ENCODE peak calls at places on chromosomes 16 and 17, in eight cellular contexts. N, H, U, D, A, S, B and M are unnamed samples.

GRCh38 chr17:64786337-64786736 is 124.2 kb upstream of the SMURF2 start:
- DNase-seq in B (no peak), A (no peak), D (no peak), S (no peak), H (no peak), U (no peak), N (no peak), M (peak)

GRCh38 chr16:4624827-4625616 is 396 bp downstream of the MGRN1 start:
- DNase-seq in B (peak), D (peak), N (peak), S (peak), A (peak), H (no peak), U (peak), M (peak)

GRCh38 chr17:61555127-61555531 is 35.9 kb downstream of the NACA2 start:
- DNase-seq in N (no peak), S (no peak), H (no peak), U (no peak), B (no peak), A (no peak), D (no peak), M (no peak)

GRCh38 chr17:63476494-63476856 is 386 bp upstream of the ACE start:
- DNase-seq in U (no peak), H (no peak), A (no peak), B (no peak), S (no peak), D (no peak), N (no peak), M (no peak)

GRCh38 chr16:733382-734207 is 6.7 kb downstream of the HAGHL start:
- DNase-seq in D (peak), H (peak), U (no peak), A (no peak), N (no peak), S (no peak), B (no peak), M (no peak)

GRCh38 chr17:21459536-21459935 is 83.4 kb downstream of the KCNJ12 start:
- DNase-seq in D (no peak), U (no peak), B (no peak), N (no peak), S (no peak), H (no peak), A (no peak), M (no peak)

GRCh38 chr17:21674242-21674731 is 18.0 kb upstream of the KCNJ18 start:
- DNase-seq in U (no peak), D (no peak), A (no peak), N (no peak), H (no peak), S (no peak), B (no peak), M (no peak)

GRCh38 chr16:15765880-15766279 is 90.9 kb downstream of the MYH11 start:
- DNase-seq in B (no peak), N (no peak), A (no peak), D (peak), S (peak), U (no peak), H (peak), M (peak)

GRCh38 chr16:30349695-30350094 is 5.4 kb downstream of the CD2BP2 start:
- DNase-seq in D (no peak), A (no peak), H (no peak), U (no peak), B (no peak), N (no peak), S (no peak), M (no peak)

GRCh38 chr17:43669971-43670644 is 8.4 kb upstream of the MEOX1 start:
- DNase-seq in U (no peak), D (no peak), B (no peak), A (no peak), H (no peak), N (no peak), S (peak), M (no peak)

GRCh38 chr16:88633684-88634140 is 4.7 kb upstream of the IL17C start:
- DNase-seq in H (peak), D (peak), S (peak), U (no peak), A (no peak), B (peak), N (no peak), M (no peak)

GRCh38 chr17:42519546-42520444 is 16.2 kb upstream of the NAGLU start:
- DNase-seq in A (peak), U (peak), N (peak), S (peak), H (peak), B (peak), D (no peak), M (peak)

GRCh38 chr16:84714028-84714427 is 14.2 kb downstream of the USP10 start:
- DNase-seq in U (no peak), N (no peak), B (no peak), S (no peak), A (no peak), H (no peak), D (no peak), M (no peak)

GRCh38 chr16:74169687-74170522 is 126.7 kb upstream of the PSMD7 start:
- DNase-seq in A (no peak), S (peak), N (peak), H (peak), B (no peak), D (no peak), U (no peak), M (no peak)

GRCh38 chr16:27242398-27242797 is 26.2 kb downstream of the NSMCE1 start:
- DNase-seq in U (no peak), H (no peak), D (no peak), N (no peak), B (no peak), S (no peak), A (no peak), M (no peak)

GRCh38 chr17:59377410-59377809 is 46.0 kb downstream of the YPEL2 start:
- DNase-seq in S (no peak), B (no peak), U (no peak), H (no peak), D (no peak), N (no peak), A (no peak), M (no peak)

GRCh38 chr17:81608082-81608481 is 28.8 kb downstream of the NPLOC4 start:
- DNase-seq in B (peak), A (no peak), N (no peak), S (peak), H (no peak), U (no peak), D (no peak), M (no peak)

GRCh38 chr16:53692146-53692545 is 11.5 kb downstream of the RPGRIP1L start:
- DNase-seq in B (no peak), D (no peak), S (no peak), N (no peak), U (no peak), A (no peak), H (peak), M (no peak)

GRCh38 chr17:39631403-39631802 is 4.7 kb downstream of the PPP1R1B start:
- DNase-seq in U (no peak), S (no peak), B (peak), D (no peak), N (no peak), A (no peak), H (no peak), M (peak)

GRCh38 chr17:50440172-50440837 is 14.3 kb downstream of the ACSF2 start:
- DNase-seq in H (no peak), N (no peak), S (no peak), B (peak), A (no peak), U (no peak), D (no peak), M (no peak)